ENCODE peak calls at places on chromosome 20, in four cellular contexts. C, O, T and D are unnamed samples.

GRCh38 chr20:63066506-63067265 is 59.9 kb upstream of the BHLHE23 start:
- DNase-seq in C (no peak), O (no peak), T (no peak), D (no peak)

GRCh38 chr20:17556842-17557674 is 12.8 kb upstream of the DSTN start:
- DNase-seq in C (no peak), O (no peak), T (no peak), D (no peak)

GRCh38 chr20:47231382-47232042 is 125.0 kb downstream of the ZMYND8 start:
- DNase-seq in C (no peak), O (peak), T (no peak), D (peak)

GRCh38 chr20:9974324-9974723 is 60.5 kb upstream of the ANKEF1 start:
- DNase-seq in C (no peak), O (no peak), T (no peak), D (no peak)

GRCh38 chr20:23309781-23310180 is 40.8 kb upstream of the NXT1 start:
- DNase-seq in C (no peak), O (no peak), T (no peak), D (no peak)

GRCh38 chr20:37879003-37879599 is 23.8 kb upstream of the VSTM2L start:
- DNase-seq in C (no peak), O (no peak), T (no peak), D (no peak)

GRCh38 chr20:63319164-63320040 is 26.4 kb downstream of the COL20A1 start:
- DNase-seq in C (no peak), O (no peak), T (no peak), D (no peak)

GRCh38 chr20:47452736-47453161 is 48.9 kb upstream of the NCOA3 start:
- DNase-seq in C (no peak), O (no peak), T (no peak), D (no peak)

GRCh38 chr20:58623579-58624473 is 27.3 kb upstream of the STX16 start:
- DNase-seq in C (no peak), O (peak), T (no peak), D (peak)

GRCh38 chr20:61436268-61436667 is 184.2 kb downstream of the CDH4 start:
- DNase-seq in C (no peak), O (no peak), T (no peak), D (peak)

GRCh38 chr20:61303217-61303616 is 51.2 kb downstream of the CDH4 start:
- DNase-seq in C (no peak), O (no peak), T (no peak), D (no peak)

GRCh38 chr20:37502654-37503053 is 18.4 kb upstream of the NNAT start:
- DNase-seq in C (no peak), O (no peak), T (no peak), D (no peak)